ENCODE peak calls at places on chromosomes 1 and 21, in six cellular contexts. One of them, this sample, is unnamed.
A peak's percentile ranks its signal among the peaks of the same experiment; 100 is the strongest.

GRCh38 chr1:31154632-31155215 is 85.0 kb downstream of the NKAIN1 start:
- DNase-seq in neuronal stem cell: peak; percentile 78
- DNase-seq in H1: peak; percentile 46
- DNase-seq in mesenchymal stem cell: peak; percentile 71
- DNase-seq in IMR-90: peak; percentile 55
- DNase-seq in H9: peak; percentile 93
- DNase-seq in this sample: peak; percentile 95

GRCh38 chr1:110356379-110356778 is 17.2 kb downstream of the RBM15 start:
- DNase-seq in neuronal stem cell: no peak
- DNase-seq in H1: no peak
- DNase-seq in IMR-90: no peak
- DNase-seq in mesenchymal stem cell: no peak
- DNase-seq in H9: no peak
- DNase-seq in this sample: peak; percentile 61

GRCh38 chr1:247332215-247332900 is 691 bp upstream of the ZNF496 start:
- DNase-seq in IMR-90: peak; percentile 42
- DNase-seq in mesenchymal stem cell: peak; percentile 49
- DNase-seq in H1: no peak
- DNase-seq in neuronal stem cell: peak; percentile 47
- DNase-seq in H9: no peak
- DNase-seq in this sample: peak; percentile 32

GRCh38 chr1:175498002-175498401 is 245.4 kb downstream of the TNR start:
- DNase-seq in H1: no peak
- DNase-seq in mesenchymal stem cell: peak; percentile 83
- DNase-seq in IMR-90: no peak
- DNase-seq in H9: no peak
- DNase-seq in neuronal stem cell: no peak
- DNase-seq in this sample: peak; percentile 97

GRCh38 chr1:109187127-109187526 is 26.6 kb upstream of the SARS1 start:
- DNase-seq in IMR-90: no peak
- DNase-seq in neuronal stem cell: no peak
- DNase-seq in mesenchymal stem cell: no peak
- DNase-seq in H9: no peak
- DNase-seq in H1: no peak
- DNase-seq in this sample: no peak

GRCh38 chr1:112558634-112559033 is 49.9 kb downstream of the WNT2B start:
- DNase-seq in H1: no peak
- DNase-seq in mesenchymal stem cell: peak; percentile 62
- DNase-seq in neuronal stem cell: peak; percentile 39
- DNase-seq in H9: no peak
- DNase-seq in IMR-90: no peak
- DNase-seq in this sample: no peak

GRCh38 chr1:41161851-41162250 is 80.3 kb downstream of the SCMH1 start:
- DNase-seq in mesenchymal stem cell: no peak
- DNase-seq in H1: no peak
- DNase-seq in H9: no peak
- DNase-seq in IMR-90: no peak
- DNase-seq in neuronal stem cell: no peak
- DNase-seq in this sample: no peak

GRCh38 chr1:92538413-92539061 is 51.8 kb upstream of the GFI1 start:
- DNase-seq in neuronal stem cell: no peak
- DNase-seq in IMR-90: peak; percentile 15
- DNase-seq in mesenchymal stem cell: peak; percentile 29
- DNase-seq in H1: no peak
- DNase-seq in H9: no peak
- DNase-seq in this sample: no peak

GRCh38 chr1:206651958-206652890 is 16.9 kb downstream of the DYRK3 start:
- DNase-seq in H1: no peak
- DNase-seq in IMR-90: no peak
- DNase-seq in H9: no peak
- DNase-seq in neuronal stem cell: no peak
- DNase-seq in mesenchymal stem cell: no peak
- DNase-seq in this sample: no peak

GRCh38 chr1:19455353-19455752 is 30.0 kb downstream of the CAPZB start:
- DNase-seq in H9: no peak
- DNase-seq in mesenchymal stem cell: no peak
- DNase-seq in IMR-90: no peak
- DNase-seq in H1: no peak
- DNase-seq in neuronal stem cell: no peak
- DNase-seq in this sample: no peak

GRCh38 chr1:40711465-40712404 is 20.2 kb downstream of the NFYC start:
- DNase-seq in neuronal stem cell: no peak
- DNase-seq in mesenchymal stem cell: peak; percentile 39
- DNase-seq in IMR-90: peak; percentile 69
- DNase-seq in H9: no peak
- DNase-seq in H1: no peak
- DNase-seq in this sample: peak; percentile 78

GRCh38 chr1:111988377-111988742 is 1.1 kb downstream of the KCND3 start:
- DNase-seq in H1: no peak
- DNase-seq in neuronal stem cell: no peak
- DNase-seq in mesenchymal stem cell: no peak
- DNase-seq in IMR-90: no peak
- DNase-seq in H9: no peak
- DNase-seq in this sample: no peak

GRCh38 chr1:183030053-183030452 is 6.8 kb downstream of the LAMC1 start:
- DNase-seq in H9: no peak
- DNase-seq in neuronal stem cell: no peak
- DNase-seq in mesenchymal stem cell: peak; percentile 76
- DNase-seq in H1: no peak
- DNase-seq in IMR-90: no peak
- DNase-seq in this sample: peak; percentile 66

GRCh38 chr1:218514694-218515093 is 169.6 kb downstream of the TGFB2 start:
- DNase-seq in H9: no peak
- DNase-seq in IMR-90: no peak
- DNase-seq in mesenchymal stem cell: no peak
- DNase-seq in H1: no peak
- DNase-seq in neuronal stem cell: no peak
- DNase-seq in this sample: no peak

GRCh38 chr1:225879521-225880209 is 2.5 kb downstream of the TMEM63A start:
- DNase-seq in neuronal stem cell: no peak
- DNase-seq in H1: no peak
- DNase-seq in mesenchymal stem cell: no peak
- DNase-seq in IMR-90: no peak
- DNase-seq in H9: no peak
- DNase-seq in this sample: no peak

DNA sequence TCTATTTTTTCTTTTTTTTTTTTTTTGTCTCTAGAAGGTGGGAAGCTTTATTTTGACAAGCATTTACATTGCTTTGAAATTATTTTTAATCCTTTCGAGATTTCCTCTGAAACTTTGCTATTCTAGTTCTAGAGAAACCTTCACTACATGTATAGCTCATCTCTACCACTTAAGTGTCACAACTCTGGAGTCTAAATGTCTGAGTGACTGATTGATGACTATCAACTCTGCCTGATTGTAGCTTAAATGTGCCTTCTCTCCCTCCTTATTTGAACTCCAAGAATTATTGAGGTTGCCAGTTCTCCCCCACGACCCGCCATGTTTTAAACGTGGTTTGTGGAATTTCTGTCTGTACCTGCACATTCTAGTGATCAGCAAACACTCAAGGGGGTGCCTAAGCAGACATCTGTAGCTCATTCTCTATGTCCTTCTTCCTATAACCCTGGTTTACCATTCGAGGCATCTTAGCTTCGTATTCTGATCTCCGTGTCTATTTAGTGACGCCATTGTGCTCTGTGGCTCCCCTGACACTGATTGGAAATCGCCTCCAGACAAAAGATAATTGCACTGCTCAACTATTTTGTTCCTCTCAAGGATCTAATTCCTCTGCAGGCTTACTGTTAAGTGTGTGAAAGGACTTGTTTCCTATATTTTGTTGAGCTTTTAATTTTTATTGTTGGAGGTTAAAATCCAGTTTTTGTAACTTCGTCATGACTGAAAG is 1570.6 kb downstream of the BRINP3 start:
- DNase-seq in H1: no peak
- DNase-seq in mesenchymal stem cell: no peak
- DNase-seq in H9: no peak
- DNase-seq in IMR-90: no peak
- DNase-seq in neuronal stem cell: no peak
- DNase-seq in this sample: peak; percentile 18
- H3K14ac ChIP-seq in H1: no peak overlapping the region
- H3K14ac ChIP-seq in mesenchymal stem cell: no peak overlapping the region
- H3K14ac ChIP-seq in H9: no peak overlapping the region
- H3K14ac ChIP-seq in IMR-90: no peak overlapping the region
- H3K14ac ChIP-seq in neuronal stem cell: no peak overlapping the region
- H3K14ac ChIP-seq in this sample: no peak overlapping the region

GRCh38 chr21:32328595-32328994 is 29.9 kb downstream of the MRAP start:
- DNase-seq in IMR-90: peak; percentile 64
- DNase-seq in H9: no peak
- DNase-seq in mesenchymal stem cell: peak; percentile 79
- DNase-seq in H1: no peak
- DNase-seq in neuronal stem cell: no peak
- DNase-seq in this sample: no peak

GRCh38 chr21:32330784-32331311 is 32.2 kb downstream of the MRAP start:
- DNase-seq in H1: no peak
- DNase-seq in mesenchymal stem cell: no peak
- DNase-seq in neuronal stem cell: peak; percentile 39
- DNase-seq in IMR-90: no peak
- DNase-seq in H9: no peak
- DNase-seq in this sample: no peak

GRCh38 chr21:32331444-32332305 is 33.0 kb downstream of the MRAP start:
- DNase-seq in neuronal stem cell: peak; percentile 23
- DNase-seq in mesenchymal stem cell: no peak
- DNase-seq in IMR-90: no peak
- DNase-seq in H1: no peak
- DNase-seq in H9: no peak
- DNase-seq in this sample: no peak

GRCh38 chr21:32329331-32329730 is 30.7 kb downstream of the MRAP start:
- DNase-seq in neuronal stem cell: no peak
- DNase-seq in H1: no peak
- DNase-seq in mesenchymal stem cell: peak; percentile 83
- DNase-seq in H9: no peak
- DNase-seq in IMR-90: peak; percentile 53
- DNase-seq in this sample: no peak

GRCh38 chr21:32329776-32330175 is 31.1 kb downstream of the MRAP start:
- DNase-seq in IMR-90: peak; percentile 62
- DNase-seq in mesenchymal stem cell: peak; percentile 58
- DNase-seq in H9: no peak
- DNase-seq in neuronal stem cell: no peak
- DNase-seq in H1: no peak
- DNase-seq in this sample: no peak
- H3K14ac ChIP-seq in IMR-90: peak overlapping the region; percentile 52
- H3K14ac ChIP-seq in mesenchymal stem cell: no peak overlapping the region
- H3K14ac ChIP-seq in H9: no peak overlapping the region
- H3K14ac ChIP-seq in neuronal stem cell: no peak overlapping the region
- H3K14ac ChIP-seq in H1: no peak overlapping the region
- H3K14ac ChIP-seq in this sample: no peak overlapping the region

GRCh38 chr1:200258447-200259375 is 151.1 kb downstream of the ZNF281 start:
- DNase-seq in H9: no peak
- DNase-seq in H1: no peak
- DNase-seq in neuronal stem cell: no peak
- DNase-seq in IMR-90: peak; percentile 21
- DNase-seq in mesenchymal stem cell: peak; percentile 31
- DNase-seq in this sample: peak; percentile 54

GRCh38 chr1:200263203-200263602 is 146.6 kb downstream of the ZNF281 start:
- DNase-seq in H9: no peak
- DNase-seq in IMR-90: no peak
- DNase-seq in mesenchymal stem cell: no peak
- DNase-seq in neuronal stem cell: no peak
- DNase-seq in H1: no peak
- DNase-seq in this sample: no peak

GRCh38 chr1:200266871-200267270 is 143.0 kb downstream of the ZNF281 start:
- DNase-seq in neuronal stem cell: no peak
- DNase-seq in mesenchymal stem cell: no peak
- DNase-seq in IMR-90: no peak
- DNase-seq in H9: no peak
- DNase-seq in H1: no peak
- DNase-seq in this sample: no peak

GRCh38 chr1:200260587-200261335 is 149.1 kb downstream of the ZNF281 start:
- DNase-seq in IMR-90: no peak
- DNase-seq in mesenchymal stem cell: no peak
- DNase-seq in H9: no peak
- DNase-seq in neuronal stem cell: no peak
- DNase-seq in H1: no peak
- DNase-seq in this sample: no peak

DNA sequence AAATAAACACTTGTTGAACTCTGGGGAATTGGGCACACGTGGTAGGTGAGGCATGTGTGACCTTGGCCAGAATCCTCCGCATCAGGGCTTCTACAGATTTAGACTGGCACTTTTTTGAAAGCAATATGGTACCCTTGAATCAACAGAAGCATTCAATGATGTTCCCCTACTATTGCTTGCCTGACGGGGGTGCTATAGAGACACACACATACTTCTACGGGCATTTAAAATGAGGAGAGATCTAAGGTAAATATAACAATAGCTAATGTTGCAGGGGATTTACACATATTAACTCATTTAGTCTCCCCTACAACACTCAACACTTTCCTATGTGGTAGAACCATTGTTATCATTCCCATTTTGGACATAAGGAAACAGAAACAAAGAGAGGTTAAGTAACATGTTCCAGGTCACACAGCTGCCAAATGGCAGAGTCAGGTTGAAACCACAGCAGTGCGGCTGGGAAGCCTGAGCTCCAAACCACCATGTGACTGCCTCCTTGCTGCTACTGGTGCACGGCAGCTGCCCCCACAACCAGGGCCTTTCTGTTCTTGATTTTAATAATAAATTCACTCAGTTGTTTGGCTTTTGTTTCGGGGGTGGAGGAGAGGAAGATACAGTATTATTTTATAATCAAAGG is 147.4 kb downstream of the ZNF281 start:
- DNase-seq in H9: no peak
- DNase-seq in H1: no peak
- DNase-seq in neuronal stem cell: no peak
- DNase-seq in mesenchymal stem cell: no peak
- DNase-seq in IMR-90: no peak
- DNase-seq in this sample: no peak
- H3K14ac ChIP-seq in H9: no peak overlapping the region
- H3K14ac ChIP-seq in H1: no peak overlapping the region
- H3K14ac ChIP-seq in neuronal stem cell: no peak overlapping the region
- H3K14ac ChIP-seq in mesenchymal stem cell: no peak overlapping the region
- H3K14ac ChIP-seq in IMR-90: no peak overlapping the region
- H3K14ac ChIP-seq in this sample: no peak overlapping the region

GRCh38 chr21:41504030-41504429 is 3.9 kb downstream of the TMPRSS2 start:
- DNase-seq in neuronal stem cell: no peak
- DNase-seq in H1: no peak
- DNase-seq in H9: no peak
- DNase-seq in IMR-90: no peak
- DNase-seq in mesenchymal stem cell: no peak
- DNase-seq in this sample: no peak
- H3K14ac ChIP-seq in neuronal stem cell: no peak overlapping the region
- H3K14ac ChIP-seq in H1: no peak overlapping the region
- H3K14ac ChIP-seq in H9: no peak overlapping the region
- H3K14ac ChIP-seq in IMR-90: no peak overlapping the region
- H3K14ac ChIP-seq in mesenchymal stem cell: no peak overlapping the region
- H3K14ac ChIP-seq in this sample: no peak overlapping the region

DNA sequence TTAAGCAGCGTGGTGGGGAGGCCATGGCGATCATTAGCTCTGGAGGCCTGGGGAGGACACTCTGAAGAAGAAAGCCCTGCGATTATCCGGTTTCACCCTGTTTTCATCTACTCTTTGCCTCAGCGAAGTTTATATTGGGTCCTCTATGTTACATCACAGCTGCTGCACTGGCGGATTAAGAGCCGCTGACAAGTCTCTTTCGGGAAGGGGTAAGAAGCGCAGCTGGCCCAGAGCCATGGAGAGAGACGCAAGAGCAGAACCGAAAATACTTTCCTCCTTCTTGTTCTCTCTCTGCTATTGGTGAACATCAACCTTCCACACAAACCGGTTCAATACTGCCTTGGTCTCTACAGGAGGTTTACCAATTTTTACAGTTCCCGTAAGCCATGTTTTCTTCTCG is 291.5 kb downstream of the FAM72C start:
- DNase-seq in IMR-90: no peak
- DNase-seq in H1: no peak
- DNase-seq in neuronal stem cell: no peak
- DNase-seq in mesenchymal stem cell: no peak
- DNase-seq in H9: no peak
- DNase-seq in this sample: no peak
- H3K14ac ChIP-seq in IMR-90: no peak overlapping the region
- H3K14ac ChIP-seq in H1: no peak overlapping the region
- H3K14ac ChIP-seq in neuronal stem cell: no peak overlapping the region
- H3K14ac ChIP-seq in mesenchymal stem cell: no peak overlapping the region
- H3K14ac ChIP-seq in H9: no peak overlapping the region
- H3K14ac ChIP-seq in this sample: no peak overlapping the region

This sample was measured in trophoblast cell.